ENCODE peak calls at places on chromosomes 11 and 22, in six cellular contexts. J, X, N, S, K and A are unnamed samples.

GRCh38 chr22:23784215-23784732 is 2.5 kb upstream of the SMARCB1 start:
- DNase-seq in S (no peak), N (no peak), K (no peak), X (no peak), J (no peak), A (no peak)

GRCh38 chr11:107224836-107225235 is 206.6 kb upstream of the GUCY1A2 start:
- DNase-seq in S (no peak), J (no peak), N (no peak), X (no peak), K (no peak), A (no peak)

GRCh38 chr22:24289138-24289537 is 18.5 kb downstream of the SPECC1L start:
- DNase-seq in X (peak; percentile 52), N (no peak), K (no peak), J (no peak), S (no peak), A (no peak)

GRCh38 chr11:9210224-9210921 is 54.8 kb downstream of the DENND5A start:
- DNase-seq in S (no peak), X (no peak), N (no peak), K (no peak), J (no peak), A (no peak)

GRCh38 chr22:37482244-37482643 is 3.9 kb downstream of the MFNG start:
- DNase-seq in S (no peak), J (no peak), X (no peak), N (no peak), K (no peak), A (no peak)

GRCh38 chr22:35783943-35784614 is 66.4 kb downstream of the APOL5 start:
- DNase-seq in N (no peak), X (peak; percentile 20), K (no peak), J (no peak), S (no peak), A (no peak)

GRCh38 chr11:64206457-64207246 is at the start of gene FERMT3:
- DNase-seq in S (no peak), K (peak; percentile 72), X (no peak), N (peak; percentile 75), J (peak; percentile 88), A (peak; percentile 70)

GRCh38 chr22:27420817-27421361 is 380.7 kb downstream of the MN1 start:
- DNase-seq in X (peak; percentile 63), K (no peak), S (no peak), J (peak; percentile 70), N (no peak), A (no peak)

GRCh38 chr11:8070417-8071101 is 10.5 kb upstream of the TUB start:
- DNase-seq in K (peak; percentile 54), N (peak; percentile 70), S (no peak), J (no peak), X (no peak), A (peak; percentile 59)

GRCh38 chr11:17552392-17553248 is 5.6 kb downstream of the OTOG start:
- DNase-seq in K (no peak), X (no peak), N (no peak), J (no peak), S (no peak), A (no peak)

GRCh38 chr11:12144306-12145174 is 34.1 kb downstream of the MICAL2 start:
- DNase-seq in N (no peak), J (peak; percentile 30), S (no peak), X (no peak), K (no peak), A (no peak)

GRCh38 chr22:42920101-42920820 is 63.2 kb upstream of the ARFGAP3 start:
- DNase-seq in K (no peak), J (peak; percentile 32), X (no peak), S (no peak), N (no peak), A (no peak)

GRCh38 chr11:1779806-1780699 is 16.3 kb upstream of the CTSD start:
- DNase-seq in K (no peak), S (no peak), J (no peak), N (peak; percentile 20), X (no peak), A (no peak)

GRCh38 chr11:29634248-29634647 is 382.6 kb downstream of the KCNA4 start:
- DNase-seq in N (no peak), J (no peak), X (no peak), S (no peak), K (no peak), A (no peak)
- TF ChIP-seq CTCF in N (no peak), J (peak; percentile 27), X (no peak), S (peak; percentile 40), K (no peak), A (no peak)

GRCh38 chr11:125869526-125869925 is 17.9 kb upstream of the HYLS1 start:
- DNase-seq in J (no peak), X (no peak), S (no peak), N (no peak), K (no peak), A (no peak)
- TF ChIP-seq CTCF in J (no peak), X (no peak), S (no peak), N (no peak), K (no peak), A (no peak)

GRCh38 chr11:41175304-41175972 is 284.0 kb downstream of the LRRC4C start:
- DNase-seq in S (no peak), K (no peak), J (no peak), N (no peak), X (no peak), A (no peak)
- TF ChIP-seq CTCF in S (no peak), K (no peak), J (no peak), N (no peak), X (no peak), A (no peak)

DNA sequence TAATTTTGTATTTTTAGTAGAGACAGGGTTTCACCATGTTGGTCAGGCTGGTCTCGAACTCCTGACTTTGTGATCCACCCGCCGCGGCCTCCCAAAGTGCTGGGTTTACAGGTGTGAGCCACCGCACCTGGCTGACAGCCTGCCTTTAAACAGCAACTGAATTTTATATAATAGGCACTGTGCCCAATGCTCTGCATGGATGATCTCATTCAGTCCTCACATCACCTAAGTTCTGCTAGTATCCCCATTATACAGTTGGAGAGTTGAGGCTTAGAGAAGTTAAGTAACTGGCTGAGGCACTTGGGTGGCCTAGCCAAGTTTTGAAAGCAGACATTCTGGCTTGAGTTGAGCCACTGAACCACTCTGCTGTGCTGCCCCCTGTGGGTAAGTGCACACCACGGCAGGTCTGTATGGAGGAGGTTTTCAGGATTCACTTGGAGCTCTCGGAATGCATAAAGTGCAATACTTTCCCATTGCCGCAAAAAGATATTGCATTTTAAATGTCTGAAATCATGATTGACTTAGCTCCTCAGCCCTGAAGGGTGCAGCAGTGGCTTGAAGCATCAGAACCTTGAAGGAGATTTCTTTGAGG is 112.4 kb downstream of the LDLRAD3 start:
- DNase-seq in N (peak; percentile 38), J (no peak), X (no peak), S (peak; percentile 47), K (peak; percentile 59), A (peak; percentile 20)
- TF ChIP-seq CTCF in N (peak; percentile 16), J (peak; percentile 43), X (peak; percentile 72), S (peak; percentile 63), K (peak; percentile 65), A (peak; percentile 30)

GRCh38 chr11:47187723-47188122 is 1.5 kb upstream of the PACSIN3 start:
- DNase-seq in X (no peak), K (no peak), J (no peak), S (no peak), N (no peak), A (no peak)

GRCh38 chr11:47186937-47187681 is 875 bp upstream of the PACSIN3 start:
- DNase-seq in K (peak; percentile 41), X (no peak), S (peak; percentile 26), N (peak; percentile 68), J (peak; percentile 75), A (peak; percentile 55)

GRCh38 chr11:47185305-47186075 is 744 bp downstream of the PACSIN3 start:
- DNase-seq in K (no peak), N (no peak), X (no peak), S (no peak), J (peak; percentile 88), A (no peak)

GRCh38 chr11:47184711-47185304 is 1.4 kb downstream of the PACSIN3 start:
- DNase-seq in N (no peak), J (no peak), K (no peak), S (no peak), X (no peak), A (no peak)

DNA sequence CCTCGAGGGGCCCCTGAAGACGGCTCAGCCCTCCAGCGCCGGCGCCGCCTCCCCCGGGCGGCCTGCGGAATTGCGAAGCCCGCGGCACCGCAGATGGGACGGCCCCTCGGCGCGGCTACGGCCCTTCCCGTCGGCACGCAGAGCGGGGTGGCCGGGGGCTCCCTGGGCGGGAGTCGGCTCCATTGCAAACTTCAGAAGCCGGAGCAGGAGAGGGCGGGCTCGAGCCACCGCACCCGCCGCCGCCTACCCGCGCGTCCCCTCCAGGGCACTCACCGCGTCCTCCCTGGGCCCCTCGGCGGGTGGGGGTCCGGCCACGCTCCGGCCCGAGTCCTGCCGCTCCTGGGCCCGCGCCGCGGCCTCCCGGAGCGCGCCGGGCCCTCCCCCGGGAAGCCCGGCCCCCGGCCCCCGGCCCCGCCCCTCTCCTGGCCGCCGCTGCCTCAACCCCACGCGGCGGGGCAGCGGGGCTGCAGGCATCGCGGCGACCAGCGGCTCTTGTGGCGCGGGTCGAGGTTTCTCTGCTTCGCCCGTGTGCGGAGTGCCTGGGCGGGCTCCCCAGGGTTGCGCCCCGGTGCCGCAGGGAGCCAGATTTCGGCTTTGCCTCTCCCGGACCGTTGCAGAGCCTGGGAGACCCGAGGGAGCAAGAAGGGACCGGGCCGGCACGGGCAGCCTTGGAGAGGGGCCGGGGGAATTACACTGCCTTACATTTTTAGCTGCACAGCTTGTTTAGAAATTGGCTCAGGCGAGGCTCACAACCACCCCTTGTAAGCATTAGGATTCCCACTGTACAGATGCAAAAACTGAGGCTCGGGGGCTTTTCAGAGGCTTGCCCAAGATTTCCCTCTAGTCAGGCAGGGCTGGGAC is at the start of gene PACSIN3:
- DNase-seq in S (peak; percentile 47), K (peak; percentile 94), X (no peak), J (peak; percentile 83), N (peak; percentile 78), A (peak; percentile 75)
- TF ChIP-seq CTCF in S (peak; percentile 47), K (peak; percentile 15), X (no peak), J (no peak), N (no peak), A (no peak)

GRCh38 chr11:33685061-33685460 is 15.6 kb downstream of the C11orf91 start:
- DNase-seq in X (no peak), J (no peak), N (no peak), K (no peak), S (no peak), A (no peak)

GRCh38 chr11:33682019-33682418 is 18.6 kb downstream of the C11orf91 start:
- DNase-seq in S (no peak), N (no peak), K (no peak), J (no peak), X (no peak), A (no peak)

GRCh38 chr11:33687733-33688479 is 12.7 kb downstream of the C11orf91 start:
- DNase-seq in J (no peak), X (peak; percentile 60), S (peak; percentile 65), N (peak; percentile 60), K (peak; percentile 48), A (peak; percentile 53)

GRCh38 chr11:33684003-33684715 is 16.5 kb downstream of the C11orf91 start:
- DNase-seq in S (no peak), X (no peak), K (no peak), N (no peak), J (no peak), A (no peak)

DNA sequence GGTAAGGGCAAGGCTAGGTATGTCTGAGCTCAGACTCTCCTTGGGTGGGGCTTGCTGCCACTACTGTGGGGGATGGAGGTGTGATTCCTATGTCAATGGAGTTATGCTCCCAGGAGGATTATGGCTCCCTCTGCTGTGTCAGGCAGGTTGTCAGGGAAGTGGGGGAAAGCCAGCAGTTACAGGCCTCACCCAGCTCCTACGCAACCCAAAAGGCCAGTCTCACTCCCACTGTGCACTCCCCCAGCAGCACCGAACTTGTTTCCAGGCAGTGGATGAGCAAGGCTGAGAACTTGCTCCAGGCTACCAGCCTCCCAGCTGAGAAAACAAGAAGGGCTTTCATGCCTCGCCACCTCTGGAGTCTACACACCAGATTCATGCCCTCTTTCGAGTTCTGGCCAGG is 18.2 kb downstream of the C11orf91 start:
- DNase-seq in J (no peak), S (no peak), X (no peak), N (no peak), K (no peak), A (no peak)
- TF ChIP-seq CTCF in J (no peak), S (no peak), X (peak; percentile 32), N (no peak), K (peak; percentile 10), A (no peak)